ENCODE peak calls at places on chromosomes 11 and 22, in seven cellular contexts. F, K, W, V, D, A and Q are unnamed samples.

GRCh38 chr22:50064453-50064852 is 6.4 kb upstream of the TTLL8 start:
- DNase-seq in F (no peak), K (no peak), W (no peak), V (no peak), D (no peak), A (no peak), Q (no peak)

GRCh38 chr22:46714550-46714949 is 23.5 kb downstream of the CERK start:
- DNase-seq in F (no peak), K (no peak), W (no peak), V (no peak), D (no peak), A (no peak), Q (no peak)

GRCh38 chr11:125207866-125208425 is 43.4 kb downstream of the PKNOX2 start:
- DNase-seq in F (no peak), K (no peak), W (no peak), V (no peak), D (no peak), A (peak), Q (no peak)

GRCh38 chr11:13776134-13776815 is 107.8 kb downstream of the FAR1 start:
- DNase-seq in F (no peak), K (no peak), W (peak), V (no peak), D (no peak), A (peak), Q (peak)

GRCh38 chr11:70243912-70244652 is 26.4 kb upstream of the PPFIA1 start:
- DNase-seq in F (no peak), K (no peak), W (no peak), V (no peak), D (no peak), A (peak), Q (no peak)

GRCh38 chr11:2940930-2941821 is 12.0 kb upstream of the PHLDA2 start:
- DNase-seq in F (no peak), K (no peak), W (no peak), V (no peak), D (no peak), A (peak), Q (no peak)

GRCh38 chr11:62512961-62513360 is 33.6 kb downstream of the AHNAK start:
- DNase-seq in F (no peak), K (no peak), W (no peak), V (no peak), D (no peak), A (no peak), Q (no peak)

GRCh38 chr11:74936087-74936486 is 12.8 kb downstream of the XRRA1 start:
- DNase-seq in F (no peak), K (no peak), W (no peak), V (no peak), D (no peak), A (no peak), Q (no peak)

GRCh38 chr22:20648306-20648903 is 125.5 kb upstream of the SERPIND1 start:
- DNase-seq in F (no peak), K (no peak), W (no peak), V (peak), D (no peak), A (no peak), Q (no peak)

GRCh38 chr11:38593649-38594048 is 1995.6 kb upstream of the RAG2 start:
- DNase-seq in F (no peak), K (no peak), W (no peak), V (no peak), D (no peak), A (peak), Q (no peak)

GRCh38 chr11:118608268-118609214 is 1.1 kb downstream of the PHLDB1 start:
- DNase-seq in F (no peak), K (peak), W (peak), V (peak), D (no peak), A (peak), Q (no peak)

GRCh38 chr11:126475627-126475991 is 120.1 kb downstream of the ST3GAL4 start:
- DNase-seq in F (no peak), K (no peak), W (no peak), V (no peak), D (no peak), A (no peak), Q (no peak)

GRCh38 chr22:31490496-31490925 is 869 bp upstream of the EIF4ENIF1 start:
- DNase-seq in F (peak), K (peak), W (peak), V (peak), D (peak), A (peak), Q (peak)

GRCh38 chr22:19448739-19449421 is 1.4 kb upstream of the C22orf39 start:
- DNase-seq in F (no peak), K (no peak), W (peak), V (peak), D (no peak), A (no peak), Q (no peak)

GRCh38 chr11:87368151-87368550 is 330.4 kb downstream of the TMEM135 start:
- DNase-seq in F (no peak), K (no peak), W (no peak), V (no peak), D (no peak), A (no peak), Q (peak)

GRCh38 chr11:65377036-65377435 is 5.4 kb downstream of the SLC25A45 start:
- DNase-seq in F (no peak), K (no peak), W (no peak), V (no peak), D (no peak), A (no peak), Q (no peak)

GRCh38 chr11:85759915-85760314 is 51.0 kb downstream of the SYTL2 start:
- DNase-seq in F (no peak), K (no peak), W (no peak), V (no peak), D (no peak), A (peak), Q (no peak)

GRCh38 chr11:70415176-70415575 is 16.8 kb downstream of the CTTN start:
- DNase-seq in F (no peak), K (no peak), W (no peak), V (no peak), D (no peak), A (peak), Q (no peak)

GRCh38 chr22:47190276-47190956 is 428.0 kb downstream of the TBC1D22A start:
- DNase-seq in F (no peak), K (no peak), W (no peak), V (peak), D (no peak), A (no peak), Q (no peak)

GRCh38 chr22:33022231-33022630 is 36.0 kb downstream of the SYN3 start:
- DNase-seq in F (no peak), K (no peak), W (no peak), V (peak), D (no peak), A (no peak), Q (no peak)

GRCh38 chr11:14914536-14914935 is 22.5 kb upstream of the CYP2R1 start:
- DNase-seq in F (no peak), K (no peak), W (no peak), V (no peak), D (no peak), A (no peak), Q (no peak)

GRCh38 chr11:94650756-94651155 is 83.6 kb downstream of the PIWIL4 start:
- DNase-seq in F (no peak), K (peak), W (no peak), V (no peak), D (no peak), A (no peak), Q (no peak)

GRCh38 chr11:77252555-77253270 is 48.8 kb downstream of the GDPD4 start:
- DNase-seq in F (no peak), K (no peak), W (no peak), V (no peak), D (no peak), A (no peak), Q (no peak)

GRCh38 chr11:114762437-114762836 is 84.1 kb downstream of the NXPE2 start:
- DNase-seq in F (peak), K (peak), W (peak), V (peak), D (peak), A (peak), Q (peak)

GRCh38 chr11:124481365-124482323 is 36.1 kb upstream of the OR8B8 start:
- DNase-seq in F (no peak), K (no peak), W (peak), V (no peak), D (no peak), A (peak), Q (peak)

GRCh38 chr11:92346220-92346619 is 121.6 kb downstream of the FAT3 start:
- DNase-seq in F (no peak), K (no peak), W (no peak), V (no peak), D (no peak), A (no peak), Q (no peak)

DNA sequence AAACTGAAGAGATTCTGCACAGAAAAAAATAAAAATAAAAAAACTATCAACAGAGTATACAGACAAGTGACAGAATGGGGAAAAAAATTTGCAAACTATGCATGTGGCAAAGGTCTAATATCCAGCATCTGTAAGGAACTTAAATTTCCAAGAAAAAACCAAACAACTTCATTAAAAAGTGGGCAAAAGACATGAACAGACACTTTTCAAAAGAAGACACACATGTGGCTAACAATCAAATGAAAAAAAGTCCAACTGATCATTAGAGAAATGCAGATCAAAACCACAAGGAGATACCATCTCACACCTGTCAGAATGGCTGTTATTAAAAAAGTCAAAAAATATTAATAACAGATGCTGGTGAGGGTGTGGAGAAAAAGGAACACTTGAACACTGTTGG is 64.3 kb downstream of the APIP start:
- DNase-seq in F (no peak), K (no peak), W (no peak), V (no peak), D (no peak), A (no peak), Q (no peak)
- TF ChIP-seq CTCF in F (no peak), K (no peak), W (no peak), V (no peak), D (no peak), A (no peak), Q (no peak)

GRCh38 chr11:47768090-47768620 is 1.0 kb upstream of the FNBP4 start:
- DNase-seq in F (no peak), K (peak), W (peak), V (peak), D (peak), A (peak), Q (peak)
- TF ChIP-seq CTCF in F (no peak), K (no peak), W (no peak), V (no peak), D (no peak), A (no peak), Q (no peak)

GRCh38 chr11:113730887-113731726 is 25.0 kb upstream of the TMPRSS5 start:
- DNase-seq in F (peak), K (no peak), W (peak), V (no peak), D (peak), A (peak), Q (peak)
- TF ChIP-seq CTCF in F (no peak), K (peak), W (peak), V (no peak), D (peak), A (peak), Q (no peak)

GRCh38 chr11:131870305-131870704 is 499.9 kb downstream of the NTM start:
- DNase-seq in F (no peak), K (no peak), W (no peak), V (no peak), D (no peak), A (no peak), Q (no peak)

GRCh38 chr11:131868769-131869482 is 498.5 kb downstream of the NTM start:
- DNase-seq in F (no peak), K (no peak), W (no peak), V (no peak), D (no peak), A (no peak), Q (no peak)

GRCh38 chr11:131865860-131866259 is 495.4 kb downstream of the NTM start:
- DNase-seq in F (no peak), K (no peak), W (no peak), V (no peak), D (no peak), A (no peak), Q (no peak)

GRCh38 chr11:131866535-131867400 is 496.4 kb downstream of the NTM start:
- DNase-seq in F (no peak), K (no peak), W (peak), V (no peak), D (no peak), A (no peak), Q (no peak)

DNA sequence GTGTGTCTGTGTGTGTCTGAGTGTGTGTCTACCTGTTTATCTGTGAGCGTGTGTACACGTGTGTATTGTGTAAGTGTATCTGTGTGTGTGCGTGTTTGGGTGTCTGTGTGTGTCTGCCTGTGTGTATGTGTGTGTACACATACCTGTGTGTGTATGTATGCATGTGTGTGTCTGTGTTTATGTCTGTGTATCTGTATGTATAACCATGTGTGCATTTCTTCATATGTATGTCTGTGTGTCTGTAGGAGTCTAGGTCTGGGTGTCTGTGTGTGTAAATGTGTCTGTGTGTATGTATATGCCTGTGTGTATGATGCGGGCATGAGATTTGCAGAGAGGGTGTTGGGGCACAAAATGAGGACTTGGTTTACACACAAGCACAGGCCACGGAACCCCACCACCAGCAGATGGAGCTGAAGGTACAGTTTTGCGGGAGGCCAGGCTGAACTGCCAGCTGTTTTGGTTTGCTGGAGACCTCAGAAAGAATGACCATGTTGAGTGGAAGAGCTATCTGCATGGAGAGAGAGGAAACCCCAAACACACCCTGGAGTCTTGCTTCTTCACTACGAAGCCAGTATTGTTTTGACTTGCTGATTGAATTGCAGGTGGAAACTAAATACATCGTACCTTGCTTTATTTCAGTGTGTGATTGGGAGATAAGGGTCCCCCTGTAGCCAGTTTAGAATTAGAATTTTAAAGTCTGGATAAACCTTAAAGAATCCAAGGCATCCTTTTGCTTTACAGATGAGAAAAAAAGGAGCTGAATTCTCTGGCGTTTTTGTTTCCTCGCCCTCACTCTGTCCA is 497.2 kb downstream of the NTM start:
- DNase-seq in F (peak), K (peak), W (peak), V (no peak), D (peak), A (peak), Q (peak)
- TF ChIP-seq CTCF in F (peak), K (peak), W (peak), V (no peak), D (peak), A (peak), Q (peak)

GRCh38 chr22:43136255-43136654 is 6.9 kb downstream of the MCAT start:
- DNase-seq in F (peak), K (peak), W (peak), V (no peak), D (peak), A (peak), Q (peak)
- TF ChIP-seq CTCF in F (no peak), K (peak), W (peak), V (no peak), D (peak), A (peak), Q (peak)

GRCh38 chr22:42685941-42686666 is 34.6 kb downstream of the A4GALT start:
- DNase-seq in F (no peak), K (peak), W (peak), V (no peak), D (no peak), A (no peak), Q (no peak)
- TF ChIP-seq CTCF in F (no peak), K (peak), W (no peak), V (no peak), D (no peak), A (no peak), Q (no peak)

DNA sequence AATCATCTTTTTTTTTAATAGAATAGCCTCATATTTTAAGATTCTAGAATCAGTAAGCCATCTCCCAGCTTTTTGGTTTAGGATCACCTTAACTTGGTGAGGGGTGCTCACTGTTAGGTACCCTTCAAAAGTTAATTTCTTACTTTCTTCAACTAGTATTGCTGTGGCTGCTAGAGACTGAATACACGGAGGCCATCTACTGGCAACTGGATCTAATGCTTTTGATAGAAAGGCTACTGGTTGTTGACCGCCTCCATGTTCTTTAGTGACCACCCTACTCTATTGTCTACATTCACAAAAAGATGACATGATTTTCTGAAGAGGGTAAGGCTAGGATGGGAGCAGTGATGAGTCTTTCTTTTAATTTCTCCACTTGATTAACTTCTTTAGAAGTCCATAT is 16.7 kb upstream of the ALDH3B2 start:
- DNase-seq in F (no peak), K (no peak), W (peak), V (no peak), D (no peak), A (peak), Q (no peak)
- TF ChIP-seq CTCF in F (no peak), K (peak), W (peak), V (no peak), D (peak), A (peak), Q (no peak)

DNA sequence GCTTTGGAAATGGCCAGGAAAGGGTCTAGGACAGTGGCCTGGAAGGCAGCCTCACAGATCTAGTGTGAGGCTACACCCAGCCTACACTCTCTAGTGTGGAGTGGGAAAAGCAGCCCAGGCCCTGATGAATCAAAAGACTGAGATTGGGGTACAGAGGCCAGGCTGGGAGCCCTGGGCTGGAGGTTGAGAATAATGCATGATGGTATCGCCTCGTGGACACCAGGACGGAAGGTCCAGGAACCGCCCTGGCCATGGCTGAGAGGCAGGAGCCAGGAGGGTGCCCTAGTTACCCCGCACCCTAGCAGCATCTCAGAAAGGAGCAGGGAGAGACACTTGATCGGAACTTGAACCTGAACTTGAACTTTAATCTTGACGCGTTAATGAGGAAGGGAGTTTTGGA is 40.5 kb upstream of the NFAM1 start:
- DNase-seq in F (no peak), K (no peak), W (no peak), V (no peak), D (no peak), A (no peak), Q (no peak)
- TF ChIP-seq CTCF in F (no peak), K (no peak), W (no peak), V (no peak), D (no peak), A (no peak), Q (no peak)

GRCh38 chr11:63880031-63880841 is 36.7 kb downstream of the RCOR2 start:
- DNase-seq in F (no peak), K (no peak), W (peak), V (no peak), D (no peak), A (no peak), Q (no peak)

GRCh38 chr11:63887600-63887999 is 29.4 kb downstream of the RCOR2 start:
- DNase-seq in F (no peak), K (no peak), W (no peak), V (no peak), D (no peak), A (no peak), Q (no peak)

GRCh38 chr11:63888170-63889086 is 28.5 kb downstream of the RCOR2 start:
- DNase-seq in F (peak), K (peak), W (peak), V (peak), D (no peak), A (peak), Q (peak)

GRCh38 chr11:63882555-63883242 is 34.3 kb downstream of the RCOR2 start:
- DNase-seq in F (peak), K (peak), W (peak), V (no peak), D (no peak), A (no peak), Q (no peak)

DNA sequence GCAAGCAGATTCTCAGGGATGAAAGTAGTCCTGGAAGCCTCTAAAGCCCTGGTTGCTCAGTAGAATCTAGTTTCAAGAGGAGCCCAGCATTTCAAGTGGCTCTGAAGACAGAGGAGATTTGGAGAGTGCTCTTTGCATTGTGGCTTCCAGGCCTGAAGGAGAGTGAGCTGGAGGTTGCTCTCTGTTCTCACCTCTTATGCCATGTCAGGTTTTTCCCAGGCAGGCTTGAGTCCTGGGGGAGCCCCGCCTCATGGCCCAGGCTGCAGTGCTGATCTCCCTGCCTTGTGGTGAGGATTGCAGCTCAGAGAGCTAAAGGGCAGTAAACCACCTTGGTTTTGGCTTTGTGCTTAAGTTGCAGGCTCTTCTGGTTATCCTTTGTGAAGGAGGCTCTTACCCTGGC is 32.8 kb downstream of the RCOR2 start:
- DNase-seq in F (no peak), K (no peak), W (no peak), V (no peak), D (no peak), A (no peak), Q (no peak)
- TF ChIP-seq CTCF in F (no peak), K (no peak), W (no peak), V (no peak), D (no peak), A (no peak), Q (no peak)

GRCh38 chr11:130448416-130449068 is at the start of gene ADAMTS15:
- DNase-seq in F (peak), K (peak), W (peak), V (peak), D (peak), A (peak), Q (peak)

GRCh38 chr11:130448039-130448415 is 418 bp upstream of the ADAMTS15 start:
- DNase-seq in F (no peak), K (no peak), W (no peak), V (no peak), D (no peak), A (no peak), Q (no peak)

GRCh38 chr11:130451261-130452019 is 3.0 kb downstream of the ADAMTS15 start:
- DNase-seq in F (no peak), K (peak), W (no peak), V (no peak), D (no peak), A (peak), Q (no peak)

GRCh38 chr11:130449246-130449990 is 973 bp downstream of the ADAMTS15 start:
- DNase-seq in F (peak), K (no peak), W (peak), V (no peak), D (peak), A (no peak), Q (no peak)

GRCh38 chr11:130449996-130450419 is 1.6 kb downstream of the ADAMTS15 start:
- DNase-seq in F (peak), K (peak), W (peak), V (peak), D (peak), A (no peak), Q (peak)
- TF ChIP-seq CTCF in F (peak), K (peak), W (peak), V (no peak), D (peak), A (no peak), Q (peak)